ENCODE peak calls at places on chromosome 5, in six cellular contexts. Z is ovary; H is hypothalamus; J is amniotic stem cell; O is CD4-positive, CD25-positive, alpha-beta regulatory T cell; I is stimulated activated CD4-positive, alpha-beta T cell treated with anti-CD3 and anti-CD28 coated beads, Interleukin-2, amount 100 ng/mL, for 48 hours. X is an unnamed sample.

GRCh38 chr5:124289122-124289521 is 457.3 kb downstream of the ZNF608 start:
- DNase-seq in J (no peak), H (peak), Z (peak), I (no peak), O (no peak), X (no peak)

GRCh38 chr5:6464441-6464840 is 15.8 kb downstream of the UBE2QL1 start:
- DNase-seq in J (no peak), Z (no peak), O (no peak), I (no peak), H (no peak), X (no peak)

GRCh38 chr5:125336401-125336800 is 590.0 kb upstream of the ZNF608 start:
- DNase-seq in Z (no peak), O (no peak), J (no peak), H (no peak), I (no peak), X (no peak)

GRCh38 chr5:37071901-37072581 is 177.1 kb downstream of the CPLANE1 start:
- DNase-seq in O (no peak), J (peak), H (no peak), Z (no peak), I (no peak), X (no peak)

GRCh38 chr5:75611324-75612210 is at the start of gene ANKDD1B:
- DNase-seq in I (no peak), O (no peak), J (no peak), H (no peak), Z (peak), X (peak)

GRCh38 chr5:180330810-180331646 is 22.1 kb downstream of the GFPT2 start:
- DNase-seq in H (no peak), J (no peak), O (no peak), Z (peak), I (no peak), X (peak)

GRCh38 chr5:6943197-6943596 is 230.0 kb downstream of the TENT4A start:
- DNase-seq in H (no peak), J (no peak), Z (no peak), O (no peak), I (no peak), X (no peak)

GRCh38 chr5:170112876-170113516 is 7.3 kb downstream of the FOXI1 start:
- DNase-seq in I (no peak), O (no peak), H (no peak), J (no peak), Z (no peak), X (no peak)

GRCh38 chr5:75023368-75024159 is 28.8 kb downstream of the GCNT4 start:
- DNase-seq in H (no peak), I (no peak), Z (no peak), O (peak), J (no peak), X (no peak)

GRCh38 chr5:92372766-92373165 is 989.6 kb upstream of the ARRDC3 start:
- DNase-seq in H (no peak), J (no peak), I (no peak), O (no peak), Z (no peak), X (no peak)

GRCh38 chr5:57069115-57069835 is 104.6 kb upstream of the GPBP1 start:
- DNase-seq in Z (no peak), J (no peak), I (no peak), H (no peak), O (no peak), X (peak)

X was measured in trophoblast cell.